ENCODE peak calls at places on chromosome 20, in six cellular contexts. N is A549, Z is GM12878, M is K562, T is endothelial cell of umbilical vein, Y is HepG2. S is an unnamed sample.

GRCh38 chr20:62942456-62942855 is 4.5 kb downstream of the GID8 start:
- DNase-seq in N (no peak), Z (no peak), M (no peak), T (no peak), Y (no peak), S (no peak)

GRCh38 chr20:17377222-17377621 is 150.4 kb downstream of the PCSK2 start:
- DNase-seq in N (no peak), Z (no peak), M (no peak), T (no peak), Y (no peak), S (no peak)

GRCh38 chr20:63172726-63173125 is 43.2 kb downstream of the YTHDF1 start:
- DNase-seq in N (no peak), Z (no peak), M (peak; percentile 51), T (no peak), Y (peak; percentile 52), S (peak; percentile 38)

GRCh38 chr20:5486377-5487054 is 169.8 kb upstream of the PROKR2 start:
- DNase-seq in N (no peak), Z (no peak), M (no peak), T (no peak), Y (no peak), S (no peak)

GRCh38 chr20:2800590-2801458 is at the start of gene CPXM1:
- DNase-seq in N (no peak), Z (no peak), M (peak; percentile 74), T (peak; percentile 26), Y (peak; percentile 46), S (peak; percentile 95)

GRCh38 chr20:21280496-21281016 is 22.6 kb upstream of the XRN2 start:
- DNase-seq in N (no peak), Z (no peak), M (no peak), T (no peak), Y (peak; percentile 73), S (no peak)

GRCh38 chr20:2671977-2672376 is 8.0 kb upstream of the IDH3B start:
- DNase-seq in N (no peak), Z (no peak), M (no peak), T (no peak), Y (no peak), S (peak; percentile 84)

GRCh38 chr20:57269148-57269984 is 2.9 kb upstream of the BMP7 start:
- DNase-seq in N (no peak), Z (no peak), M (no peak), T (no peak), Y (no peak), S (no peak)

GRCh38 chr20:51404297-51405060 is 138.0 kb downstream of the NFATC2 start:
- DNase-seq in N (no peak), Z (peak; percentile 80), M (no peak), T (no peak), Y (no peak), S (peak; percentile 31)

GRCh38 chr20:31547017-31547675 is 32.9 kb downstream of the HM13 start:
- DNase-seq in N (no peak), Z (peak; percentile 57), M (peak; percentile 87), T (peak; percentile 95), Y (peak; percentile 88), S (peak; percentile 93)

GRCh38 chr20:10447028-10447427 is 11.9 kb downstream of the SLX4IP start:
- DNase-seq in N (peak; percentile 91), Z (peak; percentile 92), M (peak; percentile 36), T (peak; percentile 66), Y (peak; percentile 32), S (peak; percentile 94)

GRCh38 chr20:36173451-36173933 is 19.0 kb downstream of the EPB41L1 start:
- DNase-seq in N (no peak), Z (no peak), M (peak; percentile 40), T (no peak), Y (no peak), S (peak; percentile 71)

GRCh38 chr20:63405102-63405730 is 44.1 kb upstream of the CHRNA4 start:
- DNase-seq in N (no peak), Z (no peak), M (no peak), T (no peak), Y (no peak), S (no peak)

GRCh38 chr20:41133709-41134361 is 3.5 kb upstream of the PLCG1 start:
- DNase-seq in N (no peak), Z (peak; percentile 94), M (peak; percentile 70), T (no peak), Y (no peak), S (peak; percentile 56)

GRCh38 chr20:32241807-32242206 is 34.1 kb downstream of the POFUT1 start:
- DNase-seq in N (no peak), Z (no peak), M (no peak), T (no peak), Y (no peak), S (peak; percentile 15)

GRCh38 chr20:62227591-62227976 is 7.5 kb upstream of the HRH3 start:
- DNase-seq in N (no peak), Z (no peak), M (no peak), T (no peak), Y (no peak), S (no peak)

GRCh38 chr20:25308671-25309394 is 60.9 kb downstream of the PYGB start:
- DNase-seq in N (no peak), Z (no peak), M (peak; percentile 9), T (no peak), Y (peak; percentile 28), S (peak; percentile 99)

GRCh38 chr20:25309395-25310267 is 61.7 kb downstream of the PYGB start:
- DNase-seq in N (peak; percentile 87), Z (no peak), M (peak; percentile 79), T (peak; percentile 10), Y (peak; percentile 82), S (peak; percentile 84)

GRCh38 chr20:25308083-25308491 is 60.2 kb downstream of the PYGB start:
- DNase-seq in N (no peak), Z (no peak), M (no peak), T (no peak), Y (no peak), S (peak; percentile 47)

GRCh38 chr20:25310921-25311728 is 63.2 kb downstream of the PYGB start:
- DNase-seq in N (no peak), Z (no peak), M (no peak), T (no peak), Y (peak; percentile 55), S (no peak)

GRCh38 chr20:25310268-25310920 is 62.5 kb downstream of the PYGB start:
- DNase-seq in N (peak; percentile 97), Z (peak; percentile 67), M (peak; percentile 88), T (peak; percentile 68), Y (peak; percentile 99), S (peak; percentile 94)
- TF ChIP-seq CTCF in N (peak; percentile 67), Z (peak; percentile 84), M (peak; percentile 72), T (peak; percentile 44), Y (peak; percentile 97), S (peak; percentile 83)

GRCh38 chr20:46089338-46090094 is at the start of gene NCOA5:
- DNase-seq in N (peak; percentile 91), Z (peak; percentile 84), M (peak; percentile 96), T (peak; percentile 94), Y (peak; percentile 95), S (peak; percentile 98)

GRCh38 chr20:46088409-46089075 is 1.2 kb downstream of the NCOA5 start:
- DNase-seq in N (peak; percentile 10), Z (no peak), M (peak; percentile 40), T (peak; percentile 28), Y (peak; percentile 63), S (peak; percentile 46)

GRCh38 chr20:46087161-46087560 is 2.6 kb downstream of the NCOA5 start:
- DNase-seq in N (no peak), Z (no peak), M (no peak), T (peak; percentile 20), Y (peak; percentile 21), S (peak; percentile 34)

GRCh38 chr20:46089076-46089337 is 755 bp downstream of the NCOA5 start:
- DNase-seq in N (peak; percentile 19), Z (no peak), M (no peak), T (no peak), Y (peak; percentile 15), S (no peak)

DNA sequence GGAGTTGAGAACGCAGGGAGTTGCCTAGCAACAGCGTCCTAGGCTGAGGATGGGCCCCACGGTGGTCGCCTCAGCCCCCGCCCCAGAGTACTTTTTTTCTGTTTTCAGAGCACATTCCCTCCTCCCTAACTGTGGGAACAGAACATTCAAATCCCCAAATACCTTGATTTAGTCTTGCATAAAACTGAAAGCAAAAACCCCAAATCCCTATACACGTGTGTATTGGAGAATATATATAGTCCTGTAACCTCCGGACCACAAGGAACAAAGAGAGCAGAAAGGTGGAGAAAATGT is 280 bp upstream of the NCOA5 start:
- DNase-seq in N (no peak), Z (no peak), M (no peak), T (no peak), Y (no peak), S (no peak)
- TF ChIP-seq MYC in N (no peak), Z (no peak), M (no peak), T (no peak), Y (no peak), S (no peak)

GRCh38 chr20:60058869-60059268 is 100.6 kb downstream of the CDH26 start:
- DNase-seq in N (no peak), Z (no peak), M (no peak), T (no peak), Y (no peak), S (peak; percentile 65)

GRCh38 chr20:60057123-60057865 is 99.1 kb downstream of the CDH26 start:
- DNase-seq in N (peak; percentile 68), Z (peak; percentile 17), M (peak; percentile 67), T (peak; percentile 12), Y (peak; percentile 66), S (peak; percentile 97)

GRCh38 chr20:60060006-60060557 is 101.9 kb downstream of the CDH26 start:
- DNase-seq in N (no peak), Z (no peak), M (no peak), T (no peak), Y (no peak), S (peak; percentile 57)

GRCh38 chr20:60056345-60057122 is 98.3 kb downstream of the CDH26 start:
- DNase-seq in N (no peak), Z (no peak), M (no peak), T (no peak), Y (no peak), S (peak; percentile 83)

GRCh38 chr20:60057866-60058807 is 99.9 kb downstream of the CDH26 start:
- DNase-seq in N (no peak), Z (no peak), M (peak; percentile 16), T (no peak), Y (no peak), S (peak; percentile 100)
- TF ChIP-seq POLR2A in N (no peak), Z (peak; percentile 34), M (no peak), T (no peak), Y (no peak), S (peak; percentile 57)

GRCh38 chr20:9172908-9173307 is 104.0 kb downstream of the PLCB4 start:
- DNase-seq in N (no peak), Z (no peak), M (peak; percentile 16), T (no peak), Y (no peak), S (no peak)
- TF ChIP-seq CTCF in N (no peak), Z (no peak), M (peak; percentile 44), T (no peak), Y (peak; percentile 42), S (no peak)

S was measured in NB4.